ENCODE peak calls at places on chromosome 22, in nine cellular contexts. K, Q, U, I, M, J, P, O and L are unnamed samples.

GRCh38 chr22:37100589-37101127 is 8.9 kb downstream of the TMPRSS6 start:
- DNase-seq in K (no peak), M (no peak), I (no peak), J (peak), P (no peak), O (no peak), U (no peak), Q (no peak), L (no peak)

GRCh38 chr22:47333625-47334024 is 571.2 kb downstream of the TBC1D22A start:
- DNase-seq in J (no peak), M (peak), O (peak), K (no peak), U (no peak), P (no peak), I (peak), Q (peak), L (no peak)

GRCh38 chr22:46761539-46762237 is 762 bp upstream of the TBC1D22A start:
- DNase-seq in M (no peak), Q (no peak), U (no peak), K (no peak), I (peak), J (no peak), O (no peak), P (no peak), L (no peak)

GRCh38 chr22:44580176-44580575 is 82.1 kb upstream of the RTL6 start:
- DNase-seq in K (no peak), P (no peak), Q (no peak), O (no peak), I (no peak), M (no peak), J (no peak), U (no peak), L (no peak)

GRCh38 chr22:40122792-40123191 is 54.9 kb upstream of the TNRC6B start:
- DNase-seq in Q (no peak), P (no peak), U (no peak), M (no peak), O (no peak), K (no peak), I (no peak), J (no peak), L (no peak)

GRCh38 chr22:49300241-49300640 is 527.4 kb downstream of the BRD1 start:
- DNase-seq in Q (no peak), O (no peak), I (no peak), P (no peak), U (no peak), K (no peak), M (no peak), J (no peak), L (no peak)

GRCh38 chr22:36953239-36954080 is 40.0 kb downstream of the CSF2RB start:
- DNase-seq in U (no peak), O (no peak), Q (no peak), J (no peak), I (no peak), M (no peak), P (no peak), K (no peak), L (no peak)

GRCh38 chr22:17359501-17359900 is 9.8 kb upstream of the CECR2 start:
- DNase-seq in I (no peak), M (no peak), K (no peak), Q (no peak), P (no peak), U (no peak), J (no peak), O (no peak), L (no peak)

GRCh38 chr22:35630387-35630793 is 13.3 kb upstream of the MB start:
- DNase-seq in Q (peak), U (no peak), P (no peak), M (peak), I (peak), K (no peak), O (peak), J (peak), L (no peak)

GRCh38 chr22:48554893-48555552 is 1272.7 kb downstream of the BRD1 start:
- DNase-seq in I (no peak), Q (no peak), M (no peak), P (no peak), J (no peak), U (no peak), K (no peak), O (no peak), L (peak)

GRCh38 chr22:46287873-46288751 is 8.6 kb upstream of the GTSE1 start:
- DNase-seq in M (no peak), O (no peak), I (no peak), J (no peak), P (peak), K (peak), U (peak), Q (no peak), L (peak)

GRCh38 chr22:17810570-17811116 is 36.4 kb upstream of the BID start:
- DNase-seq in P (peak), M (no peak), Q (no peak), I (no peak), U (peak), J (no peak), O (no peak), K (no peak), L (no peak)

GRCh38 chr22:37310075-37310606 is 27.8 kb downstream of the CYTH4 start:
- DNase-seq in P (no peak), U (no peak), M (no peak), K (no peak), J (no peak), Q (no peak), I (no peak), O (no peak), L (no peak)

GRCh38 chr22:43388420-43388851 is 23.4 kb upstream of the MPPED1 start:
- DNase-seq in M (peak), O (no peak), P (peak), U (peak), J (peak), I (peak), K (peak), Q (peak), L (peak)

GRCh38 chr22:21055880-21056319 is 10.2 kb downstream of the LRRC74B start:
- DNase-seq in O (no peak), J (no peak), I (no peak), Q (no peak), U (no peak), P (no peak), M (no peak), K (no peak), L (no peak)

DNA sequence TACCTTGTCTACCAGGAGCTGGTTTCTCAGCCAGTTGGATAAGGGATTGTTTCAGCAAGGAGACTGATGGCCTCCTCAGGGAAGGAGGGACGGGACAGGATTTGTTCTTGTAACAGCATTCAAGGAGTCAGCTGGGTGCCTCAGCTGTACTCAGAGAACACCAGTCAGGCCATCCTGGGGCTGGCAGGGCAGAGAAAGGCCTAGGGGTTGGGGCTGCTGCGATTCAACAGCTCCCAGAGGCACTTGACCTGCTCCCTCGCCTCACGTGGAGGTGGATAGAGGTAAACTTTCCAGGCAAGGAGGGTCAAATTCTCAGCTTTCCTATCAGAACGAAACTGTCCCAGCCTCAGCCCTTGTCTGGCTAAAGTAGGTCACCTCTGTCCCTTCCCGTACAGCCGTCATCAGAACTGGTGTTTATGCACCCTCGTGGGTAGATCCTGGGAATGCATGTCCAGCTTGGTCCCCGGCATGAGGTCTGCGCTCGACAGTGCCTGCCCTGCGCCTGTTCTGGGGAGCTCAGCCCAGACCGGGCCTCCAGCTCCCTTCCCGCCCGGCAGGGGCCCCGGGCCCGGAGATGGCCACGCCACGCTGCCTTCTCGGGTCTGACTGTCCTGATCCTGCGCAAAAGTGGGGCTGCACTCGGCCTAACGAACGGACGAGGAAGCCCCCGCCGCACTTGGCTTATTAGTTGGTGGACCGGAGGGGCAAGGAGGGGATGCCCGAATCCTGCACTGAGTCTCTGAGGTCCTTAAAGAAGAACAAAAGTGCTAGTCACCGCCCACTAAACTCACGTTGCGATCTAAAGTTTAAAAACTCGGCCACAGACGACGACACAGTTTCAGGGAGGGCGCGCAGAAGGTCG is 762 bp upstream of the CCDC134 start:
- DNase-seq in P (peak), O (no peak), K (no peak), M (no peak), J (peak), Q (peak), I (peak), U (peak), L (peak)
- TF ChIP-seq CTCF in P (no peak), O (peak), K (peak), M (no peak), J (no peak), Q (no peak), I (no peak), U (no peak), L (no peak)

DNA sequence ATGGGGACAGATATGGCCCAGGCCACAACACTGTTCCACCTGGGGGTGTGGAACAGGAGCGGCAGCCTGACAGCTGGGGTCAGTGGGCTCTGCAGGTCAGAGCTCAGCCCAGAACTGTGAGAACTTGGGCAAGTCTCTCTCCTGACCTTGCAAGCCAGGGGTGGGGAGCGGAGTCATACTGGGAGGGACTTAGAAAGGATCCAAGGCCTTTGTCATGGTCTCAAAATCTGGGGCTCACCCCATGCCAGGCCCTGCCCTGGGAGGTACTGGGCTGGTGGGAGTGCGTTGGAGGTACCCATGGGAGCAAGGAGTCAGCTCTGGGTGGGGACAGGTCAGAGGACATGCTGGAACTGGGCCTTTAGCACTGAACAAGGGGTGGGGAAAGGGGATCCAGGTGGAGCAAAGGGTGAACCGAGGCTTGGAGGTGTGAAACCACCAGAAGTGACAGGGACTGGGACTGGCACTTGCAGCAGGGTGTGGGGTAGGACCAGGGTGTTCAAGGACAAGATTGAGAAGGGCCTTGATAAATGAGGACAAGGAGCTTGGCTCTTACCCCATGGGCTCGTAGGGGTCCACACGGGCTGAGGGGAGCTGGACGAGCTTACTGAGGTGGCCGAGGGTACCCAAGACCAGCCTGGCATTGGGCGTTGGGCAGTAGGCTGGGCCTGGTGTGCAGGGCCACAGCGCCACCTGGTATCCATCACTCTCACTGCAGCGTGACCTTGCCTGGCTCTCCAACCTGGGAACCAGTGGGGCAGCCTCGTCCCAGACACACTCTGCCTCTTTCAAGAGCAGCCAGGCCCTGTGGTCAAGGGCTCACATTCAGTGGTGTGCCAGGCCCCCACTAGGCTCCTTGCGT is 7.4 kb upstream of the PMM1 start:
- DNase-seq in U (peak), I (no peak), M (peak), J (peak), Q (peak), O (no peak), P (peak), K (no peak), L (peak)
- TF ChIP-seq CTCF in U (peak), I (peak), M (peak), J (peak), Q (peak), O (peak), P (peak), K (peak), L (peak)

GRCh38 chr22:20015187-20015625 is 1.4 kb downstream of the ARVCF start:
- DNase-seq in K (no peak), U (no peak), M (no peak), P (no peak), O (no peak), J (no peak), I (no peak), Q (no peak), L (no peak)
- TF ChIP-seq CTCF in K (no peak), U (no peak), M (no peak), P (no peak), O (no peak), J (no peak), I (no peak), Q (no peak), L (no peak)

GRCh38 chr22:23759566-23759965 is 3.2 kb upstream of the C22orf15 start:
- DNase-seq in Q (no peak), K (no peak), I (no peak), U (no peak), P (no peak), J (no peak), O (no peak), M (no peak), L (no peak)
- TF ChIP-seq CTCF in Q (no peak), K (no peak), I (no peak), U (no peak), P (no peak), J (no peak), O (no peak), M (no peak), L (no peak)

GRCh38 chr22:38823637-38824036 is 20.2 kb downstream of the NPTXR start:
- DNase-seq in K (no peak), O (no peak), Q (no peak), M (no peak), P (no peak), U (no peak), J (no peak), I (no peak), L (no peak)

GRCh38 chr22:38826386-38826785 is 17.4 kb downstream of the NPTXR start:
- DNase-seq in O (no peak), U (no peak), M (no peak), Q (no peak), I (no peak), P (no peak), J (no peak), K (no peak), L (no peak)

GRCh38 chr22:38826801-38827200 is 17.0 kb downstream of the NPTXR start:
- DNase-seq in K (no peak), P (no peak), J (no peak), M (no peak), Q (no peak), I (no peak), U (no peak), O (no peak), L (no peak)

GRCh38 chr22:38823076-38823475 is 20.8 kb downstream of the NPTXR start:
- DNase-seq in U (no peak), J (no peak), I (no peak), P (no peak), M (no peak), K (no peak), Q (no peak), O (no peak), L (no peak)

DNA sequence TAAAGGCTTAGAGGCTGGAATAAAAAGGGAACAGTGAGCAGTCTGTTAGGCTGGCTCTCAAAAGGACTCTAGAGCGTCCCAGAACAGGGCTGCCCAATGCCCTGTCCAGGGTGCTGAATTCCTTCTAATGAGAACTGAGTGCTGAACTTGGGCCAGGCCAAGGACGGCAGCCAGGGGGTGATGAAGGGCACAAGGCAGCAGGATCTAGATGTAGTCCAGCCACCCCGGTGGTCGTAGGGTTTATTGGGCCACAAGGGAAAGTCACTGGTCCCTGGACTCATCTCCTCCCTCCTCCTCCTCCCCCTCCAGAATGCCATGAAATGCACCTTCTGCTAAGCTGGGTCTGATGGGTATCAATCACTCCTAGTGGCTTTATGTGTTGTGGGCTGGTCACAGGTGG is 19.2 kb downstream of the NPTXR start:
- DNase-seq in I (peak), U (peak), Q (peak), J (peak), P (peak), M (peak), O (peak), K (no peak), L (peak)
- TF ChIP-seq CTCF in I (no peak), U (peak), Q (peak), J (peak), P (peak), M (no peak), O (peak), K (no peak), L (peak)

DNA sequence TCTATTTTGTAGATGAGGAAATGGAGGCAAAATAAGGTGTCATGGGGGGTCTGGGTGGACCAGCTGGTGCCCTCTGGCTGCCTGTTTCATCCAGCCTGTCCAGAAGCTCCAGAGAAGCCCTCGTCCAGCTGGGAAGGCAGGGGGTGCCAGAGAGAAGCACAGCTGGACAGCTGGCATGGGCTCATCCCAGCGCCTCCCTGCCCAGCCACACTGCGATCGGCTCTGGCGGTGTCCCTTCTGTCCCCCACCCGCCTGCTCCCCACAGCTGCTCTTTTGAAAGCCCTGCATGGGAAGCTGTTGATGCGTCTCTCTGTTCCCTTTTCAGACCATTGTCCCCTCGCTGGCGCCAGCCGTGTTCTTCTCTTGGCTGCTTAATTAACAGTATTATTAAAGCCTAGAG is 86.5 kb downstream of the MN1 start:
- DNase-seq in Q (no peak), P (no peak), J (no peak), U (no peak), K (no peak), M (no peak), I (no peak), O (no peak), L (no peak)
- TF ChIP-seq CTCF in Q (peak), P (peak), J (no peak), U (peak), K (no peak), M (no peak), I (no peak), O (peak), L (no peak)